ENCODE peak calls at places on chromosome 9, in nine cellular contexts. V is aorta, S is mesendoderm, P is Panc1, K is GM23338, W is body of pancreas, N is dorsolateral prefrontal cortex, R is RWPE2, E is IMR-90. C is an unnamed sample.

GRCh38 chr9:134474058-134474370 is 147.8 kb downstream of the RXRA start:
- DNase-seq in E (peak), W (peak), N (no peak), K (no peak), S (no peak), R (no peak), P (no peak), V (peak), C (peak)

GRCh38 chr9:119959846-119960545 is 590.8 kb upstream of the BRINP1 start:
- DNase-seq in N (no peak), V (no peak), S (no peak), R (no peak), K (no peak), P (no peak), W (no peak), E (no peak), C (no peak)

GRCh38 chr9:70112981-70113380 is 69.3 kb downstream of the MAMDC2 start:
- DNase-seq in W (no peak), R (no peak), E (no peak), P (no peak), S (peak), K (no peak), N (no peak), V (no peak), C (no peak)

GRCh38 chr9:107465467-107466451 is 23.8 kb downstream of the KLF4 start:
- DNase-seq in N (peak), R (no peak), P (no peak), E (peak), S (peak), W (peak), V (peak), K (peak), C (peak)

GRCh38 chr9:135813671-135814290 is 93.6 kb downstream of the CAMSAP1 start:
- DNase-seq in V (no peak), E (no peak), N (no peak), P (no peak), R (no peak), K (no peak), W (no peak), S (no peak), C (no peak)

GRCh38 chr9:14281136-14281795 is 32.7 kb downstream of the NFIB start:
- DNase-seq in E (no peak), V (no peak), S (no peak), N (no peak), R (no peak), P (no peak), W (no peak), K (no peak), C (no peak)

GRCh38 chr9:93536874-93537273 is 39.5 kb upstream of the PHF2 start:
- DNase-seq in W (no peak), P (no peak), R (no peak), S (peak), N (no peak), E (no peak), K (peak), V (no peak), C (no peak)

GRCh38 chr9:85940275-85940831 is 593 bp upstream of the NAA35 start:
- DNase-seq in W (no peak), E (no peak), K (peak), N (no peak), R (no peak), S (no peak), P (no peak), V (no peak), C (no peak)

GRCh38 chr9:126334626-126335621 is 8.3 kb downstream of the MVB12B start:
- DNase-seq in K (no peak), N (no peak), V (no peak), P (no peak), E (peak), S (no peak), W (no peak), R (no peak), C (no peak)

GRCh38 chr9:91426123-91426745 is 2.6 kb upstream of the NFIL3 start:
- DNase-seq in P (no peak), V (no peak), K (peak), W (peak), N (no peak), R (no peak), E (peak), S (peak), C (peak)

GRCh38 chr9:131337131-131337848 is 47.8 kb downstream of the PLPP7 start:
- DNase-seq in N (no peak), R (no peak), S (no peak), K (no peak), V (peak), W (no peak), E (no peak), P (no peak), C (no peak)

GRCh38 chr9:105484226-105484625 is 36.4 kb downstream of the FSD1L start:
- DNase-seq in P (no peak), S (no peak), R (no peak), N (no peak), K (no peak), W (no peak), E (no peak), V (no peak), C (no peak)

GRCh38 chr9:135485385-135485784 is 5.8 kb downstream of the PPP1R26 start:
- DNase-seq in N (no peak), S (no peak), K (no peak), V (no peak), W (no peak), P (no peak), R (no peak), E (no peak), C (no peak)

GRCh38 chr9:120730661-120731514 is 16.6 kb upstream of the MEGF9 start:
- DNase-seq in R (peak), W (peak), E (peak), N (no peak), K (peak), S (peak), V (peak), P (peak), C (peak)

GRCh38 chr9:115992834-115993233 is 160.8 kb upstream of the PAPPA start:
- DNase-seq in K (peak), E (peak), P (no peak), W (no peak), N (no peak), S (peak), R (no peak), V (no peak), C (peak)

GRCh38 chr9:87445646-87446045 is 52.0 kb upstream of the DAPK1 start:
- DNase-seq in K (peak), V (peak), N (peak), E (peak), S (peak), P (no peak), W (peak), R (no peak), C (peak)

GRCh38 chr9:13450723-13451122 is 171.2 kb upstream of the MPDZ start:
- DNase-seq in P (no peak), V (no peak), R (no peak), E (no peak), N (no peak), W (no peak), S (no peak), K (no peak), C (no peak)

DNA sequence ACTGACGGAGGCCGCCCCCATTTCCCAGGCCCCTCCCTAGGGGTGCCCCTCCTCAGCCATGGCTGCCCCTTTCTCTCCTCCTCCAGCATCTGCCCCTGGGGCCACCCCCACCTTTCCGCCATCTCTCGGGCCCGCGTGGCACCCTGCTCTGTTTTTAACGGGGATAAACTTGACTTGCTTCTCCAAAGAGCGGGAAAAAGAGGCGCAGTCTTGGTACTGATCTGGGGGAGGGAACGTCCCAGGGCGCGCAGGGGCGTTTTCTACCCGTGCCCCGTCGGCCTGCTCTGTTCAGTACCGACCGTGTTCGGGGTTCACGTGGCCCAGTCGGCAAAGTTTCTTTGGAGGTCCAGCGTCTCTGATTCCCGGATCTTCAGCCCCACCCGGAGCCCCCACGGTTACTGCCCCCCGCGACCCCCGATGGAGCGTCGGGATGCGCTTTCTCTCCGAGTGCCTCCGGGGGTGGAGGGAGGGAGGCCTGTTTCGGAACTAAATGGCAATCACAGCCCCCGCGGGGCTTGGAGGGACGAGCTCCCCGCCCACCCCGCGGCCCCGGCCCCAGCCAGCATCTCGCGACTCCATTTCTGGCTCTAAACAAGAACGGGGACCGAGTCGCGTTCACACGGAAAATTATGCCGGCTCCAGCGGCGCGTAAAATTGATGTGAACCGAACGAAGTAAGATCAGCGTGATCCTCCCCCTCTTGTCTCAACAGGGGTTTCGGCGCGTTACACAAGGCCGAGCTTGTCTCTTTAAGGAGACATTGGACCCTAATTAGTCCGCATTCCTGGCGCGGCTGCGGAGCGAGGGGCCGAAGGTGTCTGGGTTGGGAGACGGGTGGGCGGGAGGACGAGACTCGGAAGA is 1.1 kb upstream of the TLE4 start:
- DNase-seq in V (peak), S (peak), K (peak), E (peak), N (no peak), W (no peak), P (no peak), R (peak), C (peak)
- H3K27ac ChIP-seq in V (no peak), S (peak), K (peak), E (peak), N (peak), W (peak), P (no peak), R (peak), C (peak)

GRCh38 chr9:90420714-90421513 is 221.7 kb downstream of the DIRAS2 start:
- DNase-seq in R (no peak), K (no peak), P (no peak), V (no peak), W (no peak), N (no peak), S (no peak), E (no peak), C (no peak)

GRCh38 chr9:90421786-90422185 is 220.8 kb downstream of the DIRAS2 start:
- DNase-seq in E (no peak), S (no peak), R (no peak), W (no peak), K (no peak), P (no peak), N (no peak), V (no peak), C (no peak)

GRCh38 chr9:90423661-90424193 is 218.9 kb downstream of the DIRAS2 start:
- DNase-seq in R (no peak), N (no peak), V (no peak), E (no peak), W (no peak), P (no peak), S (no peak), K (no peak), C (no peak)

DNA sequence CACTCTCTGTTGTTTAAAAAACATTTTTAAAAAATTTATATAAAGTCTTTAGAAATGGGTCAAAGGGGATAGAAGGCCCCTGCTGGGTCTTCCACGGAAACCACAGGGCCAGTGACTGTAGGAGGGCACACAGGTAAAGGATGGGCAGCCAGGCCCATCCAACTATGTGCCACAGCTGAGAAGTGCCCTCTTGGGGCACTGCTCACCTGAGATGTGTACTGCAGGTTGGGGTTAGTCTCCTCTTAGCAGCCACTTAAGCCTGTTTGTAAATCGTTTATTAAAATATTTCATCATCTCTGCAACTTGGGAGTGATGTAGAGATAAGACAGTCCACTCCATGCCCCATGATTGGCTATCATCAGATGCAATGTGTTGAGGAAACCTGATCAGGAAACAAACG is 222.4 kb downstream of the DIRAS2 start:
- DNase-seq in N (no peak), S (no peak), R (no peak), K (no peak), E (no peak), V (no peak), W (no peak), P (no peak), C (no peak)
- H3K27ac ChIP-seq in N (no peak), S (no peak), R (no peak), K (no peak), E (no peak), V (no peak), W (no peak), P (no peak), C (no peak)

DNA sequence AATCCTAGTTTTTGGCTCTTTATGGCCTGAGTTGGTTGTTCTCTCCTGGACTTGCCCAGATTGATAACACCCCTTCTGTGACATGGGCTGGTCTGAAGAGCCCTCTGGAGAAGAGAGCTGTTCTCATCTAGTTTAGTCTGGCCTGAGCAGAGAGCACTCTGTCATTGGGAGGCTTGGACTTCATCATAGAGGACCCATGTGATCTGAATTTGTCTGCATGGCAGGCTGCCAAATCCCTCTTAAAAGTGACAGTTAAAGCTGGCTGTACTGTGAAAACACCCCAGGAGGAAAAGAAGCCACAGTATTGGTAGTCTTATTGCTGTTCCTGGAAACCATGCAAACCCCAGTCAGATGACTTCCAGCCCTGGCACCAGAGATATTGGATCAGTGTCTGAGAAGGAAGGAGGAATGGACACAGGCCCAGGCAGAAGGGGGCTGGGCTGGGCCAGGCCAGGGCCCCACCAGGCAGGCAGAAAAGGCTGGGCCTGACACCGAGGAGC is 3.7 kb upstream of the WDR31 start:
- DNase-seq in R (no peak), W (peak), E (no peak), P (no peak), N (peak), S (no peak), K (no peak), V (peak), C (peak)
- H3K27ac ChIP-seq in R (no peak), W (peak), E (no peak), P (no peak), N (peak), S (no peak), K (no peak), V (peak), C (no peak)

GRCh38 chr9:110389148-110389783 is 51.6 kb upstream of the TXNDC8 start:
- DNase-seq in S (no peak), N (no peak), P (no peak), V (no peak), E (no peak), K (no peak), R (no peak), W (no peak), C (no peak)
- H3K27ac ChIP-seq in S (no peak), N (no peak), P (no peak), V (no peak), E (no peak), K (no peak), R (no peak), W (no peak), C (no peak)

GRCh38 chr9:38062106-38062497 is 6.9 kb downstream of the SHB start:
- DNase-seq in R (no peak), K (no peak), E (no peak), V (no peak), W (no peak), S (no peak), N (no peak), P (no peak), C (no peak)

GRCh38 chr9:38061326-38061947 is 7.6 kb downstream of the SHB start:
- DNase-seq in K (no peak), E (no peak), W (no peak), V (no peak), S (no peak), N (no peak), R (no peak), P (no peak), C (no peak)

GRCh38 chr9:38060688-38061087 is 8.3 kb downstream of the SHB start:
- DNase-seq in S (no peak), P (no peak), K (no peak), R (no peak), W (no peak), N (no peak), V (no peak), E (no peak), C (no peak)

GRCh38 chr9:38063363-38063707 is 5.7 kb downstream of the SHB start:
- DNase-seq in W (no peak), V (no peak), N (no peak), R (no peak), E (no peak), S (no peak), K (no peak), P (no peak), C (no peak)

GRCh38 chr9:38062498-38063362 is 6.3 kb downstream of the SHB start:
- DNase-seq in S (no peak), K (no peak), W (no peak), E (peak), R (no peak), N (no peak), V (no peak), P (no peak), C (peak)
- H3K27ac ChIP-seq in S (no peak), K (no peak), W (peak), E (peak), R (peak), N (peak), V (peak), P (peak), C (peak)

DNA sequence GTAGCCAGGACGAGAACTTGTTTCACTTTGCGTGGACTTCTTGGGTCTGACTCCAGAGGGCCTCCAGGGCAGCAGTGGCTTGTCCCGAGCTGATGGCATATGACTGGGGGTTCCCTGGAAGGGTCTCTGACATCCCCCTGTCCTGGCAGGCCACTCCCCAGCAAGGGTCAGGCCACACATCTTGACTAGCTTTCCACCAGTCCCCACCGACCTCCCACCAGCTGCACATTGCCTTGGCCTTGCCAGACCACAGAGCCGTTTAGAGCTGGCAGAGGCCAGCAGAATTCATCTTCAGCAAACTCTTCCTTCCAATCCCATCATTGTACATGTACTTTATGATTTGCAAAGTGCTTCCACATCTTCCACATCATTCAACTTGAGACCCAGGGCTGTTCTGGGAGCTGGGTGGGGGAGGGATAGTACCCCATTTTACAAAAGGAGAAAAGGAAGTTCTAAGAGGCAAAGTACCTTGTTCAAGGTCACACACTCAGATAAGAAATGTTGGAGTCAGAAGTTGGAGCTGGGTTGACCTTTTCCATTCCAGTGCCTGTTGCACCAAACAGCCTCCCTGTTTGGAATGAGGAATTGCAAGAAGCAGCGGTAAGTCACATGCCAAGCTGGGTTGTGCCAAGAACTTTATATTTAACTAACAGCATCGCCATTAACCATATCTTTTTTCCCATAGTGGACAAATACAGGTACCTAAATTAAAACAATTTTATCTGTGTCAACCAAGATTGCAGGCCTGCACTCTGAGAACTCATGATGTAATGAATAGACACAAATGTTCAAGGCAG is 25.8 kb upstream of the COL15A1 start:
- DNase-seq in W (peak), E (no peak), R (no peak), P (no peak), N (no peak), K (no peak), V (no peak), S (no peak), C (no peak)
- H3K27ac ChIP-seq in W (peak), E (peak), R (no peak), P (no peak), N (no peak), K (no peak), V (no peak), S (no peak), C (no peak)

GRCh38 chr9:37331871-37332270 is 90.6 kb upstream of the GRHPR start:
- DNase-seq in K (no peak), E (no peak), W (no peak), P (no peak), S (no peak), V (no peak), N (no peak), R (no peak), C (no peak)
- H3K27ac ChIP-seq in K (no peak), E (no peak), W (no peak), P (no peak), S (no peak), V (no peak), N (no peak), R (no peak), C (no peak)

GRCh38 chr9:129665008-129665771 is at the start of gene PRRX2:
- DNase-seq in K (peak), N (no peak), W (no peak), V (peak), E (peak), P (no peak), S (peak), R (no peak), C (no peak)
- H3K27ac ChIP-seq in K (no peak), N (no peak), W (no peak), V (peak), E (peak), P (no peak), S (no peak), R (no peak), C (no peak)

GRCh38 chr9:715743-716400 is 125.6 kb upstream of the DMRT1 start:
- DNase-seq in P (no peak), S (no peak), E (peak), R (no peak), K (no peak), W (no peak), N (no peak), V (no peak), C (no peak)
- H3K27ac ChIP-seq in P (no peak), S (no peak), E (no peak), R (no peak), K (peak), W (peak), N (peak), V (peak), C (peak)

GRCh38 chr9:696332-697090 is 145.0 kb upstream of the DMRT1 start:
- DNase-seq in N (no peak), R (no peak), W (peak), E (peak), P (no peak), S (peak), K (no peak), V (peak), C (peak)

GRCh38 chr9:699396-699795 is 142.1 kb upstream of the DMRT1 start:
- DNase-seq in E (peak), K (no peak), V (no peak), W (no peak), R (no peak), N (no peak), P (no peak), S (no peak), C (no peak)

GRCh38 chr9:698937-699336 is 142.6 kb upstream of the DMRT1 start:
- DNase-seq in N (no peak), K (no peak), P (no peak), E (no peak), V (no peak), R (no peak), W (no peak), S (no peak), C (no peak)

GRCh38 chr9:700365-701282 is 140.9 kb upstream of the DMRT1 start:
- DNase-seq in N (no peak), V (no peak), W (no peak), E (no peak), P (no peak), S (no peak), K (no peak), R (no peak), C (no peak)

DNA sequence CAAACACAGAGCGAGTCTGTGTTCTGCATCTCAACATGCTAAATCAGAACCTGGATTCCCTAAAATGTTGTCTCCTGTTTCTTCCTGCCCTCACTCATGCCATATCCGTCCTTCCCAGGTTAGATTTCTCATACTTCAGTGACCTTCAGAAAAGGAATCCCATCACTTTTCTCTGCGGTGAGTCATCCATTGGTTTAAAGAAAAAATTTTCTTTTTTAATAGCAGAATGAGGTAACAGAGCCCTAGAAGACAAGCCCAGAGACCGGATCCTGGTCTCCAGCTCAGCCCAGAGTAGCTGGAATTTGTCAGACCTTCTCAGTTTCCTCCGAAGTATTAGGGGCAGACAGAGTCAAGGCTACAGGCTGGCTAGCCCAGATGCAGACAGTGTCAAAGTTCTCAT is 143.2 kb upstream of the DMRT1 start:
- DNase-seq in V (no peak), K (no peak), E (peak), R (no peak), W (no peak), N (no peak), S (no peak), P (no peak), C (peak)
- H3K27ac ChIP-seq in V (peak), K (no peak), E (peak), R (peak), W (no peak), N (peak), S (no peak), P (no peak), C (peak)

C was measured in brain microvascular endothelial cell.